ENCODE peak calls at places on chromosomes 4 and X, in seven cellular contexts. A is fibroblast of lung; L is effector memory CD4-positive, alpha-beta T cell; O is GM23248; R is heart left ventricle; I is mesendoderm; G is upper lobe of left lung. W is an unnamed sample. For H3K4me1 and H3K36me3, the result is how much of the 10 kb centered on the place peaks cover.

GRCh38 chr4:85084371-85085170 is 118.1 kb upstream of the WDFY3 start:
- DNase-seq in A (peak), L (no peak), O (peak), R (no peak), I (peak), G (peak), W (no peak)

GRCh38 chr4:106344324-106344970 is 24.1 kb downstream of the GIMD1 start:
- DNase-seq in A (peak), L (no peak), O (peak), R (no peak), I (no peak), G (no peak), W (no peak)

GRCh38 chrX:134502686-134503085 is 42.7 kb downstream of the HPRT1 start:
- DNase-seq in A (peak), L (no peak), O (no peak), R (no peak), I (no peak), G (no peak), W (no peak)

GRCh38 chrX:49167740-49168108 is 4.0 kb upstream of the PLP2 start:
- DNase-seq in A (no peak), L (no peak), O (no peak), R (no peak), I (no peak), G (no peak), W (no peak)

GRCh38 chrX:103539695-103540094 is 20.4 kb upstream of the RAB40A start:
- DNase-seq in A (no peak), L (no peak), O (peak), R (no peak), I (no peak), G (no peak), W (no peak)

GRCh38 chr4:52982246-52982950 is 120.3 kb downstream of the RASL11B start:
- DNase-seq in A (peak), L (no peak), O (peak), R (no peak), I (peak), G (no peak), W (no peak)

GRCh38 chr4:40825014-40825838 is 75.5 kb downstream of the NSUN7 start:
- DNase-seq in A (no peak), L (no peak), O (no peak), R (no peak), I (no peak), G (no peak), W (no peak)

GRCh38 chr4:12778191-12778590 is 705.9 kb downstream of the RAB28 start:
- DNase-seq in A (no peak), L (no peak), O (no peak), R (no peak), I (no peak), G (no peak), W (no peak)

GRCh38 chr4:1169171-1169671 is 3.2 kb downstream of the SPON2 start:
- DNase-seq in A (no peak), L (no peak), O (no peak), R (no peak), I (no peak), G (no peak), W (no peak)

GRCh38 chrX:150282953-150283352 is 80.2 kb upstream of the MAMLD1 start:
- DNase-seq in A (no peak), L (no peak), O (no peak), R (no peak), I (peak), G (no peak), W (no peak)

GRCh38 chrX:46611658-46612362 is 38.2 kb downstream of the CHST7 start:
- DNase-seq in A (no peak), L (peak), O (no peak), R (no peak), I (no peak), G (no peak), W (peak)

GRCh38 chr4:749771-750666 is 44.4 kb downstream of the PCGF3 start:
- DNase-seq in A (peak), L (no peak), O (peak), R (no peak), I (no peak), G (no peak), W (no peak)

GRCh38 chr4:45006078-45006477 is 279.7 kb upstream of the GNPDA2 start:
- DNase-seq in A (no peak), L (no peak), O (no peak), R (no peak), I (no peak), G (no peak), W (no peak)

GRCh38 chr4:2798399-2799301 is 5.8 kb downstream of the SH3BP2 start:
- DNase-seq in A (no peak), L (peak), O (no peak), R (peak), I (no peak), G (peak), W (peak)

GRCh38 chrX:96685205-96686099 is 810 bp downstream of the DIAPH2 start:
- DNase-seq in A (peak), L (peak), O (peak), R (peak), I (peak), G (peak), W (peak)

GRCh38 chr4:74878323-74878722 is 54.6 kb upstream of the PARM1 start:
- DNase-seq in A (no peak), L (no peak), O (no peak), R (no peak), I (no peak), G (no peak), W (no peak)

GRCh38 chrX:2547746-2548145 is 47.0 kb upstream of the DHRSX start:
- DNase-seq in A (no peak), L (no peak), O (no peak), R (no peak), I (no peak), G (no peak), W (no peak)

GRCh38 chr4:177696438-177696966 is 254.3 kb upstream of the AGA start:
- DNase-seq in A (peak), L (no peak), O (no peak), R (no peak), I (peak), G (no peak), W (no peak)

GRCh38 chr4:151599876-151600275 is 160.9 kb downstream of the GATB start:
- DNase-seq in A (no peak), L (no peak), O (peak), R (no peak), I (no peak), G (no peak), W (no peak)

DNA sequence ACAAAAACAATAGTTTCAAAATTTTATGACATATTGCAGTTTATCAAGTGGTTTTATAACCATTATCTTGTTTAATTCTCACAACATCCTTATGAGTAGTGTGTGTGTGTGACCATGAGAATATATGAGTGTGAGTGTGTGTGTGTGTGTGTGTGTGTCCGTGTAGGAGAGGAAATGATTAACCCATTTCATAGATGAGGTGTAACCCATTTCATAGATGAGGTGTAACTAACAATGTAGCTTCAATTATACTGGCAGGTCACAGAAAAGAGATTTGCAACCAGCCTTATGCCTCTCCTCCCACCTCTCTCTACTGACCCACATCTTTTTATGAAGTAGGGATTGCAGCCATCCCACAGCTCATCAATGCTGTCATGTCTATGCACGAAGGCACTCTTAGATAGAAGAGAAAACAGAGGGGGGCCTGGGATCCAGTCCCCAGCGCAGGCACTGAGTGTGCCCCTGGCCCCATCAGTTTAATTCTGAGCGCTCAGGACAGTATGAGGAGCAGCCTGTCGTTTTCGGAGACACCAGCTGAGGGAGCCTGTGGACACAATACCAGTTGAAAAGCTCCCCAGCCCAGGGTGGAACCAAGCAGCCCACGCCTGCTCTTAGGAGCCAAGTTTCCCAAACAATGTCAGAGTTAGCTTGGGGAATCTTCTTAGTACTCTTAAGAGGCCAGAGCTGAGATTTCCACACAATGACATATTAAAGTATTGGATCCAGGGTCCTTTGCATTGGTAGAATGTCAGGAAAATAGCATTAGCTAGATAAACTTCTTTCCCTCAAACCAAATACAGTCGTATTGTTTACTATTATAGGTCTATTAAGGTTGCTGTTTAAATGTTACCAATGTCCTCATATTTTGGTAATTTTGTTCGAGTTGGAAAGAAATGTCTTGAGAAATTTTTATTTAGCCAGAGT is 88.6 kb downstream of the PALLD start:
- DNase-seq in A (peak), L (no peak), O (peak), R (peak), I (peak), G (peak), W (no peak)
- H3K4me1 ChIP-seq in A (under half), L (under half), O (under half), R (under half), I (under half), G (under half), W (under half)

GRCh38 chr4:76751612-76752343 is 146.2 kb downstream of the SOWAHB start:
- DNase-seq in A (no peak), L (no peak), O (no peak), R (no peak), I (no peak), G (no peak), W (no peak)

GRCh38 chr4:76748649-76749048 is 149.3 kb downstream of the SOWAHB start:
- DNase-seq in A (peak), L (no peak), O (peak), R (no peak), I (peak), G (peak), W (peak)

GRCh38 chr4:76749361-76749760 is 148.6 kb downstream of the SOWAHB start:
- DNase-seq in A (no peak), L (no peak), O (no peak), R (no peak), I (no peak), G (no peak), W (no peak)

GRCh38 chr4:76752911-76753494 is 144.9 kb downstream of the SOWAHB start:
- DNase-seq in A (peak), L (no peak), O (peak), R (peak), I (no peak), G (no peak), W (peak)

GRCh38 chr4:76750716-76751115 is 147.2 kb downstream of the SOWAHB start:
- DNase-seq in A (peak), L (no peak), O (no peak), R (no peak), I (no peak), G (no peak), W (no peak)
- H3K36me3 ChIP-seq in A (under half), L (under half), O (under half), R (under half), I (under half), G (under half), W (under half)

GRCh38 chr4:110640608-110641007 is 17.7 kb upstream of the PITX2 start:
- DNase-seq in A (no peak), L (no peak), O (no peak), R (no peak), I (peak), G (no peak), W (no peak)
- H3K4me1 ChIP-seq in A (under half), L (under half), O (under half), R (under half), I (under half), G (under half), W (under half)

GRCh38 chr4:174110180-174110579 is 173.3 kb downstream of the FBXO8 start:
- DNase-seq in A (no peak), L (no peak), O (no peak), R (no peak), I (no peak), G (no peak), W (no peak)
- H3K36me3 ChIP-seq in A (under half), L (under half), O (under half), R (under half), I (under half), G (under half), W (under half)

DNA sequence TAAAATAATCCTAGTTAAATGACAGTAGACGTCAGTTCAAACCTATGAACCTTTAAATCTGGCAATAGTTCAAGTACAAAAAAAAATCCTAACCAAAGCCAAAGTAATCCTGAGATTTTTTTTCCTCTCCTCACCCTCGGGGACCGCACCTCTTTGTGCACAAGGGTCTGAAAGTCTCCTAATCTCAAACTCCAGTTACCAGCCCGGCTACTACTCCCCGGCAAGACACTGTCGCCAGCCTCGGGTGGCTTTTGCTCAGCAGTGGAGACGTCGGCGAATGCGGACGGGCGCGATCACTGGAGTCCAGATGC is 396 bp downstream of the SEC31A start:
- DNase-seq in A (peak), L (no peak), O (no peak), R (no peak), I (no peak), G (no peak), W (no peak)
- H3K4me1 ChIP-seq in A (under half), L (under half), O (under half), R (under half), I (under half), G (under half), W (under half)

DNA sequence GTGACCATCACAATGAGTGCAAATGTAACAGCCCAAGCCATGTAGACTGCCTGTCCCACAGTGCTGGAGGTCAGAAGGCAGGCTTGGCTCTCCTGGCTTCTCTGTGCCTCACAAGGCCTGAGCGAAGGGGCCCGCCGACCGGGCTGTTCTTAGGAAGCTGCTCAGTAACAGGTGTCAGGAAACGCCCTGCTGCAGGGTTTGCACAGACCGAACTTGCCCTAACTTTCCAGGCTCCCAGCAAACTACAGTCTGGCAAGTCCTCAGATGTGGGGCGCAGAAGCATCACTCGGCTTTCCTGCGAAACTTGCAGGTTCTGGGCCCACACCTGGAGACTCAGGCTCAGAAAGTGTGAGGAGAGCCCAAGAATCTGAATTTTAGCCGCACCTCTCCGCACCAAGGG is 87.6 kb downstream of the CRMP1 start:
- DNase-seq in A (no peak), L (no peak), O (no peak), R (no peak), I (no peak), G (no peak), W (no peak)
- H3K36me3 ChIP-seq in A (under half), L (under half), O (under half), R (under half), I (under half), G (under half), W (under half)

GRCh38 chrX:133362538-133362937 is 52.8 kb downstream of the GPC4 start:
- DNase-seq in A (no peak), L (no peak), O (no peak), R (no peak), I (no peak), G (no peak), W (no peak)

GRCh38 chrX:133366735-133367134 is 48.6 kb downstream of the GPC4 start:
- DNase-seq in A (no peak), L (no peak), O (no peak), R (no peak), I (no peak), G (no peak), W (no peak)

GRCh38 chrX:133364201-133364600 is 51.1 kb downstream of the GPC4 start:
- DNase-seq in A (peak), L (no peak), O (peak), R (no peak), I (no peak), G (no peak), W (no peak)

GRCh38 chrX:133369065-133369464 is 46.2 kb downstream of the GPC4 start:
- DNase-seq in A (no peak), L (no peak), O (no peak), R (no peak), I (no peak), G (no peak), W (no peak)

GRCh38 chrX:133365886-133366611 is 49.2 kb downstream of the GPC4 start:
- DNase-seq in A (peak), L (no peak), O (peak), R (no peak), I (peak), G (no peak), W (no peak)
- H3K4me1 ChIP-seq in A (under half), L (under half), O (under half), R (under half), I (under half), G (under half), W (under half)

DNA sequence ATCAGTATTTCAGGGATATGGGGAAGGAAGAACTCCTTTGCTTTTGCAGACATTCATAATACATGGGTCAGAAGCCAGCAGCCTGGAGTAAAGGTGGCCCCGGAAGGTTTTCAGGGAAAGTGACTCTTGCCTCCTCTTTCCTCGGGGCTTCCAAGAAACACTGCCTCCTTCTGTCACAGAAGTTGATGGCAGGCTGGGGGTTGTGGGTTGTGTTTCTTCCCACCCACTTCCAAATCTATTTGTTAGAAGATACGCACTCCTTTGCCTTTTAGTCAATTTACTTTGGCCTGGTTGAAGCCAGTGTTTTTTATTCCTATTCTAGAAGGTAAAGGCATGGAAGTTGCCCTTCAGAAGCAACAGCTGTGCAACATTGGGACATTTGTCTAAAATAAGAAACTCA is 19.7 kb downstream of the KIT start:
- DNase-seq in A (no peak), L (no peak), O (no peak), R (no peak), I (peak), G (no peak), W (no peak)
- H3K36me3 ChIP-seq in A (under half), L (under half), O (under half), R (under half), I (under half), G (under half), W (under half)

DNA sequence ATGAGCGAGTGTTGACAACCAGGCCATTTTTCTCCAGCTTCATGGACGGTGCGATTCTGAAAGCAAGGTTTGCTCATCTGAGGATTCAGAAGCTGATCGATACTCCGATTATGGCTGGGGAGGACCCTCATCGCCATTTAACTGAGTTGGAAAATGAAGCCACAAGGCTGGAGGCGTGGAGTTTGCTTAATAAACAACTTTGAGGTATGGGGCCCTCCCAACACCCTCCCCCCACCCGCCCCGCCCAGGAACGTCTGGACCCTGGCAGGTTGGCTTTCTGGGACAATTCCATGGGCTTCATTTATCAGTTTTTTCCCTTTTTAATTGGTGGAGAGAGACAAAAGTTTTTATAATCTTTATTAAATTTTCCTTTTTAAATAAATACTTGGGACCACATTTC is 52.5 kb downstream of the C4orf51 start:
- DNase-seq in A (no peak), L (no peak), O (peak), R (no peak), I (no peak), G (no peak), W (no peak)
- H3K4me1 ChIP-seq in A (under half), L (under half), O (under half), R (half or more), I (under half), G (half or more), W (under half)

W was measured in CD4-positive, alpha-beta memory T cell.